ENCODE peak calls at places on chromosomes 16 and 17, in eight cellular contexts. X is HTR-8/SVneo; L is T-helper 9 cell; H is GM20000; R is lower leg skin; B is activated T-cell treated with anti-CD3 and anti-CD28 coated beads, Interleukin-2, amount 50 U/mL, for 72 hours; S is AG04450; C is CD8-positive, alpha-beta memory T cell. D is an unnamed sample.

GRCh38 chr17:50488880-50489279 is 10.2 kb downstream of the RSAD1 start:
- DNase-seq in X (no peak), L (no peak), H (no peak), R (no peak), B (no peak), S (no peak), C (no peak), D (no peak)

GRCh38 chr17:19002805-19003542 is 1.6 kb downstream of the FAM83G start:
- DNase-seq in X (no peak), L (no peak), H (no peak), R (no peak), B (no peak), S (no peak), C (no peak), D (no peak)

GRCh38 chr17:2551493-2551892 is 39.8 kb upstream of the METTL16 start:
- DNase-seq in X (no peak), L (no peak), H (no peak), R (no peak), B (no peak), S (no peak), C (no peak), D (no peak)

GRCh38 chr17:49969794-49970389 is 902 bp downstream of the DLX4 start:
- DNase-seq in X (no peak), L (no peak), H (no peak), R (no peak), B (no peak), S (no peak), C (no peak), D (no peak)

GRCh38 chr16:11090947-11091785 is 146.8 kb downstream of the CLEC16A start:
- DNase-seq in X (no peak), L (no peak), H (no peak), R (no peak), B (peak), S (no peak), C (no peak), D (peak)

GRCh38 chr17:46184696-46185095 is 8.5 kb downstream of the KANSL1 start:
- DNase-seq in X (no peak), L (no peak), H (no peak), R (no peak), B (no peak), S (no peak), C (no peak), D (no peak)

GRCh38 chr17:4807534-4808377 is 804 bp downstream of the PLD2 start:
- DNase-seq in X (peak), L (no peak), H (no peak), R (no peak), B (no peak), S (no peak), C (no peak), D (no peak)

GRCh38 chr17:57568340-57568739 is 176.8 kb downstream of the CCDC182 start:
- DNase-seq in X (no peak), L (no peak), H (no peak), R (no peak), B (no peak), S (no peak), C (no peak), D (no peak)

GRCh38 chr16:84293406-84293805 is 1.3 kb upstream of the WFDC1 start:
- DNase-seq in X (no peak), L (no peak), H (no peak), R (no peak), B (no peak), S (no peak), C (no peak), D (no peak)

GRCh38 chr16:15502041-15502725 is 67.8 kb downstream of the BMERB1 start:
- DNase-seq in X (peak), L (no peak), H (no peak), R (no peak), B (no peak), S (peak), C (no peak), D (no peak)

D was measured in DND-41.